ENCODE peak calls at places on chromosomes 2 and 18, in nine cellular contexts. H is astrocyte, C is transverse colon, G is heart left ventricle, L is right atrium auricular region, E is neuronal stem cell, F is breast epithelium, W is spleen, K is right cardiac atrium. V is an unnamed sample.

GRCh38 chr2:234970467-234970866 is 18.6 kb downstream of the SH3BP4 start:
- DNase-seq in L (no peak), F (no peak), G (no peak), C (no peak), E (no peak), W (no peak), K (no peak), H (peak; percentile 88), V (no peak)

GRCh38 chr2:165876712-165877111 is 76.9 kb downstream of the TTC21B start:
- DNase-seq in E (no peak), F (no peak), K (no peak), L (no peak), H (peak; percentile 45), G (no peak), W (no peak), C (no peak), V (no peak)

GRCh38 chr18:61833387-61833786 is 59.4 kb downstream of the RNF152 start:
- DNase-seq in H (peak; percentile 66), K (no peak), F (no peak), E (no peak), W (no peak), C (no peak), L (no peak), G (no peak), V (no peak)

GRCh38 chr2:151043484-151043883 is 218.2 kb downstream of the RBM43 start:
- DNase-seq in C (no peak), H (peak; percentile 97), K (no peak), L (no peak), G (no peak), E (no peak), F (no peak), W (no peak), V (no peak)

GRCh38 chr18:67359868-67360838 is 156.4 kb downstream of the DSEL start:
- DNase-seq in F (peak; percentile 34), C (peak; percentile 13), K (peak; percentile 52), L (peak; percentile 87), W (no peak), H (peak; percentile 93), E (no peak), G (no peak), V (peak; percentile 67)

GRCh38 chr2:50614056-50614455 is 417.9 kb downstream of the NRXN1 start:
- DNase-seq in F (no peak), E (no peak), G (no peak), C (no peak), L (no peak), H (peak; percentile 73), W (no peak), K (no peak), V (no peak)

GRCh38 chr2:98849113-98849512 is 86.9 kb downstream of the CRACDL start:
- DNase-seq in G (no peak), C (no peak), H (no peak), F (no peak), L (no peak), K (no peak), W (no peak), E (no peak), V (no peak)

GRCh38 chr2:240429872-240430491 is 5.5 kb upstream of the GPC1 start:
- DNase-seq in G (no peak), K (peak; percentile 45), W (peak; percentile 63), L (no peak), E (no peak), H (no peak), C (no peak), F (no peak), V (peak; percentile 12)

GRCh38 chr18:48023334-48024008 is 93.0 kb upstream of the SMAD2 start:
- DNase-seq in G (no peak), L (no peak), K (peak; percentile 52), H (peak; percentile 81), E (peak; percentile 40), W (no peak), C (peak; percentile 37), F (peak; percentile 83), V (peak; percentile 79)

GRCh38 chr18:11849845-11850747 is 1.1 kb upstream of the CHMP1B start:
- DNase-seq in W (peak; percentile 82), C (peak; percentile 71), H (peak; percentile 96), F (peak; percentile 87), G (peak; percentile 77), L (peak; percentile 91), K (peak; percentile 86), E (no peak), V (peak; percentile 68)

GRCh38 chr2:171923206-171923605 is 945 bp downstream of the HAT1 start:
- DNase-seq in W (no peak), K (no peak), L (no peak), E (no peak), G (no peak), H (peak; percentile 13), C (no peak), F (no peak), V (peak; percentile 33)

GRCh38 chr2:31079665-31080064 is 58.6 kb downstream of the GALNT14 start:
- DNase-seq in K (no peak), E (peak; percentile 32), C (no peak), W (no peak), G (no peak), L (no peak), H (no peak), F (no peak), V (no peak)

GRCh38 chr2:12014088-12014960 is 267.9 kb downstream of the LPIN1 start:
- DNase-seq in W (no peak), E (no peak), C (no peak), H (peak; percentile 92), K (peak; percentile 68), G (peak; percentile 65), L (no peak), F (no peak), V (no peak)

GRCh38 chr2:225009768-225010167 is 32.5 kb downstream of the DOCK10 start:
- DNase-seq in H (peak; percentile 27), W (no peak), F (no peak), E (no peak), G (no peak), K (no peak), C (no peak), L (no peak), V (no peak)

GRCh38 chr2:162116372-162116771 is 35.7 kb downstream of the GCG start:
- DNase-seq in L (no peak), K (no peak), G (no peak), W (no peak), C (no peak), H (no peak), E (no peak), F (no peak), V (no peak)

GRCh38 chr2:215427585-215427984 is 8.3 kb downstream of the FN1 start:
- DNase-seq in K (no peak), E (no peak), G (no peak), L (no peak), C (no peak), H (peak; percentile 6), W (no peak), F (no peak), V (no peak)

GRCh38 chr2:200515155-200515554 is 5.3 kb upstream of the KCTD18 start:
- DNase-seq in C (no peak), E (no peak), K (no peak), L (no peak), G (no peak), F (no peak), W (no peak), H (no peak), V (no peak)
- H3K4me3 ChIP-seq in C (no peak overlapping the region), E (no peak overlapping the region), K (no peak overlapping the region), L (no peak overlapping the region), G (no peak overlapping the region), F (no peak overlapping the region), W (no peak overlapping the region), H (no peak overlapping the region), V (no peak overlapping the region)

GRCh38 chr2:10287766-10288165 is 14.9 kb upstream of the HPCAL1 start:
- DNase-seq in H (no peak), L (no peak), K (no peak), F (no peak), C (no peak), W (no peak), E (no peak), G (no peak), V (no peak)

GRCh38 chr2:10285191-10285577 is 17.5 kb upstream of the HPCAL1 start:
- DNase-seq in E (no peak), F (no peak), W (no peak), C (no peak), K (no peak), H (no peak), L (no peak), G (no peak), V (no peak)

GRCh38 chr2:10284108-10284870 is 18.4 kb upstream of the HPCAL1 start:
- DNase-seq in C (no peak), F (no peak), G (no peak), K (no peak), W (peak; percentile 56), H (no peak), L (no peak), E (no peak), V (no peak)

GRCh38 chr2:10285578-10286198 is 17.0 kb upstream of the HPCAL1 start:
- DNase-seq in L (peak; percentile 85), G (peak; percentile 91), H (no peak), F (peak; percentile 56), E (no peak), W (peak; percentile 88), C (peak; percentile 58), K (peak; percentile 89), V (peak; percentile 71)

DNA sequence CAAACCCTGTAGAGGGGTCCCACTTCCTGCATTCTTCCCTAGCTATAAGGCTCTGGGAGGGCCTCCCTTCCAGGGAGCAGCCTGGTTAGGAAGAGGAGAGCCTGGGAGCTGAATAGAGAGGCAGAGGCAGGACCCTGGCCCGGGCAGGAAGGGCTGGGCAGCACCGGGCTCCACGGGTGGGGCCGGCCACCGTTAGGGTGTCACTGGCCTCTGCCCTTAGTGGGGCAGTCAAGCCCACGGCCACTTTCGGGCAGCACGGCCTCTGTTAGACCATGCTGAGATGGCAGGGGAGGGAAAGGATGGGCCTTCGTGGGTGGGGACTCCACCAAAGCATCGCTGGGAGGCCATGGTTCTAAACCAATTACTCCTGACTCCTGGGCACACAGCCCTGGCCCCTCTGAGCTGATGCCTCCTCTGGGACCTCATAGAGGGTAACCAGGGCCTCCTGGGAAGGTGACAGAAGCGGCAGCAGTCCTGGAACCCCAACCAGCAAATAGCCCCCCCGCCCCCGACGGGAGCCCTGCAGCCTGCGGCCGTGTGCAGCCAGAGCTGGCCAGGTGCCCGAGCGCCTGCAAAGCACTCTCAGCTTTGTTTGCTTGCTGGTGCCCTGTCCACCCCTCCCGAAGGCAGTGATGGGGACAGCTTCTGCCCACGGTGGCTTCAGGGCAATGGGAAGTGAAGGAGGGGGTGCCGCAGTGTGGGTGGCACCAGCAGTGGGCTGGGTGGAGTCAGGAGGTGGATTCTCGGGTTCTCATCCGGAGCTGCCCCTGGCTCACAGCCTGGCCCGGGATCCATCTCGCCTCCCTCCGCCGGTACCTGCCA is 16.3 kb upstream of the HPCAL1 start:
- DNase-seq in F (no peak), G (no peak), K (no peak), C (peak; percentile 13), E (no peak), H (no peak), W (peak; percentile 73), L (no peak), V (no peak)
- H3K27ac ChIP-seq in F (peak overlapping the region; percentile 20), G (peak overlapping the region; percentile 68), K (no peak overlapping the region), C (peak overlapping the region; percentile 58), E (no peak overlapping the region), H (no peak overlapping the region), W (peak overlapping the region; percentile 74), L (peak overlapping the region; percentile 58), V (no peak overlapping the region)

GRCh38 chr2:32902174-32902573 is 44.6 kb upstream of the LTBP1 start:
- DNase-seq in F (no peak), H (no peak), L (no peak), K (no peak), G (no peak), C (no peak), W (no peak), E (no peak), V (no peak)
- H3K4me3 ChIP-seq in F (no peak overlapping the region), H (no peak overlapping the region), L (no peak overlapping the region), K (no peak overlapping the region), G (no peak overlapping the region), C (no peak overlapping the region), W (no peak overlapping the region), E (no peak overlapping the region), V (no peak overlapping the region)

GRCh38 chr18:7272268-7273049 is 41.6 kb downstream of the LRRC30 start:
- DNase-seq in W (no peak), G (peak; percentile 74), C (peak; percentile 37), E (peak; percentile 63), F (peak; percentile 32), L (peak; percentile 75), K (peak; percentile 82), H (peak; percentile 56), V (peak; percentile 82)
- H3K27ac ChIP-seq in W (peak overlapping the region; percentile 73), G (peak overlapping the region; percentile 78), C (peak overlapping the region; percentile 83), E (no peak overlapping the region), F (peak overlapping the region; percentile 80), L (peak overlapping the region; percentile 70), K (peak overlapping the region; percentile 66), H (no peak overlapping the region), V (peak overlapping the region; percentile 53)